ENCODE peak calls at places on chromosomes 4 and X, in six cellular contexts. W, N, P, M, A and B are unnamed samples. For H3K4me1, the result is how much of the 10 kb centered on the place peaks cover.

GRCh38 chrX:77446029-77446585 is 1.1 kb upstream of the FGF16 start:
- DNase-seq in W (peak), N (no peak), P (peak), M (no peak), A (peak), B (no peak)

GRCh38 chrX:49163555-49164419 is 1.2 kb downstream of the MAGIX start:
- DNase-seq in W (peak), N (peak), P (peak), M (peak), A (peak), B (peak)

GRCh38 chrX:151973851-151974335 is 583 bp downstream of the GABRE start:
- DNase-seq in W (peak), N (peak), P (peak), M (peak), A (no peak), B (no peak)

GRCh38 chrX:154063234-154063633 is 34.3 kb downstream of the MECP2 start:
- DNase-seq in W (no peak), N (no peak), P (no peak), M (no peak), A (no peak), B (no peak)

GRCh38 chr4:38128478-38129451 is 168.6 kb downstream of the PTTG2 start:
- DNase-seq in W (peak), N (no peak), P (no peak), M (no peak), A (peak), B (no peak)

GRCh38 chr4:42655921-42656735 is 777 bp downstream of the ATP8A1 start:
- DNase-seq in W (peak), N (peak), P (peak), M (peak), A (peak), B (peak)

GRCh38 chr4:17884063-17884462 is 73.3 kb downstream of the NCAPG start:
- DNase-seq in W (no peak), N (no peak), P (no peak), M (no peak), A (no peak), B (no peak)

GRCh38 chr4:139465922-139466321 is 12.0 kb downstream of the RAB33B start:
- DNase-seq in W (no peak), N (no peak), P (no peak), M (no peak), A (no peak), B (no peak)

GRCh38 chr4:184417802-184418511 is 56.4 kb downstream of the IRF2 start:
- DNase-seq in W (no peak), N (no peak), P (no peak), M (no peak), A (no peak), B (no peak)

GRCh38 chr4:129822708-129823504 is 727.0 kb downstream of the C4orf33 start:
- DNase-seq in W (no peak), N (peak), P (peak), M (peak), A (peak), B (peak)

GRCh38 chr4:24303926-24304325 is 280.4 kb downstream of the DHX15 start:
- DNase-seq in W (no peak), N (no peak), P (no peak), M (no peak), A (no peak), B (no peak)

GRCh38 chr4:80425701-80426100 is 90.2 kb downstream of the CFAP299 start:
- DNase-seq in W (no peak), N (no peak), P (no peak), M (no peak), A (no peak), B (no peak)

GRCh38 chr4:121680571-121680970 is 16.2 kb downstream of the ANXA5 start:
- DNase-seq in W (no peak), N (no peak), P (no peak), M (no peak), A (no peak), B (no peak)

GRCh38 chr4:186570193-186570996 is 15.0 kb upstream of the MTNR1A start:
- DNase-seq in W (no peak), N (peak), P (no peak), M (no peak), A (no peak), B (no peak)

GRCh38 chr4:89572224-89572858 is 264.6 kb downstream of the SNCA start:
- DNase-seq in W (peak), N (peak), P (no peak), M (no peak), A (no peak), B (no peak)

GRCh38 chrX:19991350-19991718 is 473 bp upstream of the BCLAF3 start:
- DNase-seq in W (no peak), N (no peak), P (no peak), M (no peak), A (no peak), B (no peak)
- H3K4me3 ChIP-seq in W (no peak), N (no peak), P (peak), M (no peak), A (no peak), B (peak)

GRCh38 chrX:120768681-120769080 is 107.0 kb downstream of the CT47B1 start:
- DNase-seq in W (no peak), N (no peak), P (no peak), M (no peak), A (no peak), B (no peak)

GRCh38 chrX:120773801-120774200 is 101.9 kb downstream of the CT47B1 start:
- DNase-seq in W (no peak), N (no peak), P (no peak), M (no peak), A (no peak), B (no peak)

GRCh38 chrX:120769576-120770341 is 105.9 kb downstream of the CT47B1 start:
- DNase-seq in W (peak), N (peak), P (no peak), M (peak), A (no peak), B (no peak)

GRCh38 chrX:120775959-120776358 is 99.7 kb downstream of the CT47B1 start:
- DNase-seq in W (no peak), N (no peak), P (no peak), M (no peak), A (no peak), B (no peak)

DNA sequence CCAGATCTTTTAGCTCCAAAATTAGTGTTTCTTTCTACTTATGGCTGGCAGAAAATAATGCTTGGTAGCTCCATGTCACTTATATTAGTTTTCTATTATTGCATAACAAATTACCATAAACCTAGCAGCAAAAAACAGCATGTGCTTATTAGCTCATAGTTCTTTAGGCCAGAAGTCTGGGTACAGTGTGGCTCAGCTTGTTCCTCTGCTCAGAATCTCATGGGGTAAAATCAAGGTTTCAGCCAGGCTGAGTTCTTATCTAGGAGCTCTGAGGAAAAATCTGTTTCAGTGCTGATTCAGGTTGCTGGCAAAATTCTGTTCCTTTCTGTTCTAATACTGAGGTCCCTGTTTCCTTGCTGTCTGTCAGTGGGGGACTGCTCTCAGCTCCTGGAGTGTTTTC is 101.1 kb downstream of the CT47B1 start:
- DNase-seq in W (no peak), N (no peak), P (no peak), M (no peak), A (no peak), B (no peak)
- TF ChIP-seq CTCF in W (no peak), N (no peak), P (no peak), M (no peak), A (no peak), B (no peak)

DNA sequence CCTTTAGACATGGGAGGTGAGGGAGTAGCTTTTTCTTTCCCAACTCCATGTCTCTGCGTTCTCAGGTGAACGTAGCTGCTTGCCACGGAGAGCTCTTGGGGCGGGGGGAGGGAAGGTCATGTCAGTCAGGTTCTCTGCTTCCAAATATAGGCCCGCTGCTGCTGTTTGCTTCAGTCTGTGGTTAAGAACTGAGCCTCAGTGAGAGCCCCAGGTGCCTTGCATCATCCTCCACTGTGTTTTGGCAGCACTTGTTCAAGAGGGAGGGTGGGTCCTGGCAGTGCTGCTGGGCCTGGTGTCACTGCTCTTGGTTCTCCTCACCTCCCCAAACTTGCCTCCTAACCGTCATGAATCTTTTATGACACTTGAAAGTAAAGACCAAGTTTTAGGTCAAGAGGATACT is 46.6 kb downstream of the HADH start:
- DNase-seq in W (no peak), N (peak), P (no peak), M (no peak), A (no peak), B (no peak)
- H3K4me1 ChIP-seq in W (under half), N (under half), P (under half), M (under half), A (under half), B (under half)

GRCh38 chr4:687975-688694 is 816 bp downstream of the SLC49A3 start:
- DNase-seq in W (peak), N (no peak), P (no peak), M (no peak), A (no peak), B (peak)
- H3K4me3 ChIP-seq in W (peak), N (no peak), P (peak), M (peak), A (peak), B (peak)

GRCh38 chr4:53100801-53101581 is 238.9 kb downstream of the RASL11B start:
- DNase-seq in W (no peak), N (no peak), P (no peak), M (no peak), A (no peak), B (no peak)

GRCh38 chr4:53103489-53103888 is 241.4 kb downstream of the RASL11B start:
- DNase-seq in W (no peak), N (no peak), P (no peak), M (no peak), A (no peak), B (no peak)

DNA sequence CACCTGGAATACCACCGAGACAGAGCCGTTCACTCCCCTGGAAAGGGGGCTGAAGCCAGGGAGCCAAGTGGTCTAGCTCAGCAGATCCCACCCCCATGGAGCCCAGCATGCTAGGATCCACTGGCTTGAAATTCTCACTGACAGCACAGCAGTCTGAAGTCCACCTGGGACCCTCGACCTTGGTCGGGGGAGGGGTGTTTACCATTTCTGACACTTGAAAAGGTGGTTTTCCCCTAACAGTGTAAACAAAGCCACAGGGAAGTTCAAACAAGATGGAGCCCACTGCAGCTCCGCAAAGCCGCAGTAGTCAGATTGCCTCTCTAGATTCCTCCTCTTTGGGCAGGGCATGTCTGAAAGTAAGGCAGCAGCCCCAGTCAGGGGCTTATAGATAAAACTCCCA is 243.2 kb downstream of the RASL11B start:
- DNase-seq in W (no peak), N (no peak), P (no peak), M (no peak), A (peak), B (no peak)
- TF ChIP-seq CTCF in W (no peak), N (no peak), P (no peak), M (no peak), A (no peak), B (no peak)

GRCh38 chrX:19881559-19881958 is 5.8 kb downstream of the SH3KBP1 start:
- DNase-seq in W (no peak), N (no peak), P (no peak), M (no peak), A (no peak), B (no peak)

GRCh38 chrX:19877431-19877830 is 10.0 kb downstream of the SH3KBP1 start:
- DNase-seq in W (no peak), N (no peak), P (no peak), M (no peak), A (no peak), B (no peak)

GRCh38 chrX:19879181-19879580 is 8.2 kb downstream of the SH3KBP1 start:
- DNase-seq in W (peak), N (no peak), P (no peak), M (no peak), A (no peak), B (no peak)

GRCh38 chrX:19882066-19882775 is 5.2 kb downstream of the SH3KBP1 start:
- DNase-seq in W (no peak), N (no peak), P (no peak), M (no peak), A (no peak), B (no peak)

GRCh38 chrX:19879742-19880378 is 7.5 kb downstream of the SH3KBP1 start:
- DNase-seq in W (no peak), N (no peak), P (no peak), M (no peak), A (no peak), B (no peak)
- H3K4me1 ChIP-seq in W (under half), N (under half), P (under half), M (under half), A (under half), B (under half)

DNA sequence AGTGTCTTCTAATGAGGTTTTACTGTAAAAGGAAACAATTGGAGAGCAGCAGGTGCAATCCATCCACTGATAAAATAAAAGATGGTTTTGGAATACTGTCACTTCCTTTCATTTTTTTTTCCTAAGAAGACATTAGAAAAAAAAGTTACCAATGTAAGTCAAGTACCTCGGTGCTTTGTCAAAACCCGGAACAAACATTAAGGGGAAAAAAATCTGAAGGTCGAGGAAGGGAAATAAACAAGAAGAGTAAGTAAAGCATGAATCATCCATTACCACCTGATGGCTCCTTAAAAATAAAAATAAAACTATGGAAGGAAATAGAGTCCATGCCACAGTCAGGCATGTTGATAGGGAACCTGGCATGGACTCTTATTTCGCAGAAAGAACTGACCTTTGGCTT is 15.3 kb upstream of the XPNPEP2 start:
- DNase-seq in W (no peak), N (no peak), P (no peak), M (no peak), A (no peak), B (no peak)
- H3K4me3 ChIP-seq in W (no peak), N (no peak), P (no peak), M (no peak), A (no peak), B (no peak)

GRCh38 chrX:135489542-135489941 is 30.9 kb upstream of the INTS6L start:
- DNase-seq in W (no peak), N (no peak), P (no peak), M (no peak), A (no peak), B (no peak)
- TF ChIP-seq CTCF in W (no peak), N (no peak), P (no peak), M (no peak), A (no peak), B (no peak)

GRCh38 chr4:153485860-153486259 is 19.7 kb downstream of the TMEM131L start:
- DNase-seq in W (no peak), N (no peak), P (no peak), M (no peak), A (no peak), B (no peak)

GRCh38 chr4:153488719-153489384 is 22.7 kb downstream of the TMEM131L start:
- DNase-seq in W (peak), N (no peak), P (peak), M (peak), A (peak), B (peak)

GRCh38 chr4:153486281-153487151 is 20.4 kb downstream of the TMEM131L start:
- DNase-seq in W (peak), N (no peak), P (no peak), M (peak), A (peak), B (no peak)

GRCh38 chr4:153489856-153490558 is 23.8 kb downstream of the TMEM131L start:
- DNase-seq in W (no peak), N (no peak), P (no peak), M (no peak), A (peak), B (no peak)

GRCh38 chr4:153488006-153488718 is 22.0 kb downstream of the TMEM131L start:
- DNase-seq in W (no peak), N (no peak), P (no peak), M (no peak), A (peak), B (no peak)
- H3K4me1 ChIP-seq in W (under half), N (under half), P (half or more), M (half or more), A (under half), B (half or more)